ENCODE peak calls at places on chromosome 10, in seven cellular contexts. K, G, R, U, I, P and W are unnamed samples.

GRCh38 chr10:66455304-66455703 is 470.5 kb upstream of the LRRTM3 start:
- DNase-seq in K (no peak), G (no peak), R (no peak), U (no peak), I (no peak), P (peak; percentile 6), W (no peak)

GRCh38 chr10:94493463-94493862 is 52.1 kb upstream of the HELLS start:
- DNase-seq in K (no peak), G (no peak), R (no peak), U (no peak), I (no peak), P (no peak), W (no peak)

GRCh38 chr10:90966146-90966545 is 45.3 kb upstream of the ANKRD1 start:
- DNase-seq in K (no peak), G (no peak), R (no peak), U (no peak), I (no peak), P (no peak), W (no peak)

GRCh38 chr10:46234431-46235060 is 52.3 kb upstream of the ANTXRL start:
- DNase-seq in K (no peak), G (no peak), R (no peak), U (peak; percentile 17), I (no peak), P (no peak), W (peak; percentile 35)

GRCh38 chr10:88826390-88826789 is 23.9 kb downstream of the LIPM start:
- DNase-seq in K (no peak), G (no peak), R (no peak), U (no peak), I (no peak), P (no peak), W (no peak)

GRCh38 chr10:5648494-5649457 is 17.6 kb downstream of the ASB13 start:
- DNase-seq in K (no peak), G (no peak), R (no peak), U (no peak), I (no peak), P (no peak), W (no peak)

GRCh38 chr10:93333278-93333978 is 148.7 kb downstream of the MYOF start:
- DNase-seq in K (no peak), G (no peak), R (no peak), U (peak; percentile 56), I (no peak), P (no peak), W (no peak)

GRCh38 chr10:88113232-88113631 is 249.8 kb downstream of the PTEN start:
- DNase-seq in K (no peak), G (no peak), R (no peak), U (no peak), I (no peak), P (no peak), W (no peak)

GRCh38 chr10:86673827-86674581 is 5.7 kb downstream of the LDB3 start:
- DNase-seq in K (no peak), G (no peak), R (no peak), U (no peak), I (no peak), P (no peak), W (no peak)

GRCh38 chr10:80290474-80291220 is 1.2 kb upstream of the MAT1A start:
- DNase-seq in K (no peak), G (no peak), R (peak; percentile 88), U (no peak), I (no peak), P (no peak), W (no peak)

GRCh38 chr10:110426294-110427153 is 71.2 kb upstream of the DUSP5 start:
- DNase-seq in K (no peak), G (no peak), R (no peak), U (no peak), I (no peak), P (no peak), W (no peak)

GRCh38 chr10:21740989-21741388 is 207.0 kb downstream of the MLLT10 start:
- DNase-seq in K (no peak), G (no peak), R (no peak), U (no peak), I (no peak), P (no peak), W (no peak)

GRCh38 chr10:88184543-88185297 is 321.3 kb downstream of the PTEN start:
- DNase-seq in K (no peak), G (no peak), R (no peak), U (no peak), I (no peak), P (no peak), W (no peak)

GRCh38 chr10:70542565-70542938 is 60.0 kb downstream of the PRF1 start:
- DNase-seq in K (no peak), G (no peak), R (no peak), U (no peak), I (no peak), P (no peak), W (no peak)

GRCh38 chr10:52566471-52567246 is 205.9 kb downstream of the MBL2 start:
- DNase-seq in K (no peak), G (no peak), R (peak; percentile 16), U (peak; percentile 60), I (no peak), P (peak; percentile 28), W (no peak)

GRCh38 chr10:130560573-130560972 is 424.4 kb downstream of the GLRX3 start:
- DNase-seq in K (no peak), G (no peak), R (no peak), U (no peak), I (no peak), P (no peak), W (no peak)

GRCh38 chr10:62885656-62886461 is 69.7 kb upstream of the EGR2 start:
- DNase-seq in K (no peak), G (no peak), R (peak; percentile 15), U (peak; percentile 53), I (no peak), P (no peak), W (no peak)

GRCh38 chr10:51416494-51416893 is 282.9 kb downstream of the CSTF2T start:
- DNase-seq in K (no peak), G (no peak), R (no peak), U (no peak), I (no peak), P (no peak), W (no peak)

GRCh38 chr10:49742683-49743463 is 19.2 kb downstream of the OGDHL start:
- DNase-seq in K (no peak), G (no peak), R (no peak), U (no peak), I (no peak), P (no peak), W (peak; percentile 8)

GRCh38 chr10:35040761-35041501 is 49.2 kb downstream of the CUL2 start:
- DNase-seq in K (no peak), G (no peak), R (no peak), U (no peak), I (no peak), P (peak; percentile 5), W (no peak)

GRCh38 chr10:85642421-85643170 is 724.0 kb downstream of the GRID1 start:
- DNase-seq in K (no peak), G (no peak), R (peak; percentile 65), U (peak; percentile 94), I (no peak), P (peak; percentile 12), W (no peak)

GRCh38 chr10:50740351-50740688 is 584 bp downstream of the ASAH2B start:
- DNase-seq in K (no peak), G (no peak), R (peak; percentile 15), U (peak; percentile 43), I (peak; percentile 3), P (no peak), W (no peak)

GRCh38 chr10:36188054-36188453 is 546.0 kb upstream of the FZD8 start:
- DNase-seq in K (no peak), G (no peak), R (no peak), U (no peak), I (no peak), P (no peak), W (no peak)

GRCh38 chr10:93006435-93007039 is 54.1 kb upstream of the CYP26C1 start:
- DNase-seq in K (no peak), G (no peak), R (peak; percentile 43), U (peak; percentile 39), I (no peak), P (peak; percentile 56), W (no peak)

GRCh38 chr10:119412831-119413737 is 129.4 kb downstream of the RGS10 start:
- DNase-seq in K (no peak), G (no peak), R (peak; percentile 34), U (no peak), I (no peak), P (no peak), W (no peak)

GRCh38 chr10:14244801-14245211 is 85.9 kb downstream of the FRMD4A start:
- DNase-seq in K (no peak), G (no peak), R (no peak), U (peak; percentile 45), I (no peak), P (no peak), W (no peak)

GRCh38 chr10:101425535-101425934 is 71.6 kb downstream of the BTRC start:
- DNase-seq in K (no peak), G (no peak), R (no peak), U (no peak), I (no peak), P (no peak), W (no peak)

GRCh38 chr10:15158972-15159371 is 9.5 kb downstream of the NMT2 start:
- DNase-seq in K (no peak), G (no peak), R (no peak), U (no peak), I (no peak), P (no peak), W (no peak)

GRCh38 chr10:132272061-132272766 is 35.5 kb downstream of the STK32C start:
- DNase-seq in K (peak; percentile 44), G (no peak), R (no peak), U (no peak), I (no peak), P (no peak), W (no peak)

GRCh38 chr10:86687750-86688149 is 19.4 kb downstream of the LDB3 start:
- DNase-seq in K (no peak), G (no peak), R (no peak), U (no peak), I (no peak), P (no peak), W (no peak)

GRCh38 chr10:3350790-3351364 is 178.3 kb upstream of the PITRM1 start:
- DNase-seq in K (no peak), G (no peak), R (no peak), U (no peak), I (no peak), P (no peak), W (no peak)

GRCh38 chr10:98168766-98169165 is 34.3 kb downstream of the R3HCC1L start:
- DNase-seq in K (no peak), G (no peak), R (no peak), U (no peak), I (no peak), P (no peak), W (no peak)

GRCh38 chr10:75410135-75410787 is 8.7 kb upstream of the ZNF503 start:
- DNase-seq in K (no peak), G (no peak), R (no peak), U (peak; percentile 8), I (no peak), P (no peak), W (no peak)

GRCh38 chr10:47095211-47095610 is 184.0 kb downstream of the PTPN20 start:
- DNase-seq in K (no peak), G (no peak), R (no peak), U (no peak), I (no peak), P (no peak), W (no peak)